ENCODE peak calls at places on chromosomes 4 and X, in seven cellular contexts. E is stimulated activated CD8-positive, alpha-beta memory T cell treated with anti-CD3 and anti-CD28 coated beads, Interleukin-2, amount 100 ng/mL, for 1 hour; S is transverse colon; B is GM13977; N is nephron progenitor cell; I is fibroblast of mammary gland; O is suprapubic skin. A is an unnamed sample.

GRCh38 chrX:103831342-103831802 is 685 bp downstream of the RAB9B start:
- DNase-seq in E (no peak), O (no peak), N (no peak), I (no peak), B (no peak), S (no peak), A (no peak)

GRCh38 chrX:7926501-7926900 is 712 bp downstream of the PNPLA4 start:
- DNase-seq in O (no peak), I (peak; percentile 49), S (no peak), B (no peak), N (no peak), E (no peak), A (no peak)

GRCh38 chrX:15059488-15059887 is 186.3 kb downstream of the MOSPD2 start:
- DNase-seq in O (no peak), I (no peak), N (no peak), S (no peak), E (no peak), B (no peak), A (no peak)

GRCh38 chr4:122534776-122535175 is 78.3 kb upstream of the IL2 start:
- DNase-seq in B (no peak), O (no peak), S (no peak), N (no peak), I (no peak), E (no peak), A (no peak)

GRCh38 chrX:152943826-152944225 is 46.0 kb downstream of the ZNF185 start:
- DNase-seq in O (no peak), I (no peak), N (no peak), E (no peak), B (no peak), S (no peak), A (no peak)

GRCh38 chrX:12903646-12904045 is 2.8 kb upstream of the TLR8 start:
- DNase-seq in E (no peak), O (no peak), I (peak; percentile 52), N (no peak), S (no peak), B (no peak), A (no peak)

GRCh38 chr4:25817059-25817681 is 45.6 kb downstream of the SEL1L3 start:
- DNase-seq in N (no peak), O (no peak), S (no peak), E (no peak), B (no peak), I (peak; percentile 80), A (no peak)

GRCh38 chr4:158169931-158170690 is 2.7 kb downstream of the GASK1B start:
- DNase-seq in S (no peak), N (no peak), B (no peak), E (no peak), O (no peak), I (peak; percentile 53), A (no peak)

GRCh38 chr4:10589308-10589707 is 95.3 kb downstream of the CLNK start:
- DNase-seq in I (no peak), N (no peak), B (no peak), E (no peak), O (no peak), S (no peak), A (no peak)

GRCh38 chr4:6549445-6549844 is 25.5 kb upstream of the MAN2B2 start:
- DNase-seq in O (no peak), B (no peak), E (no peak), I (no peak), S (no peak), N (no peak), A (no peak)

GRCh38 chr4:81913427-81913878 is 441.7 kb upstream of the RASGEF1B start:
- DNase-seq in O (no peak), S (peak; percentile 51), B (peak; percentile 34), N (peak; percentile 68), I (peak; percentile 41), E (peak; percentile 4), A (no peak)

GRCh38 chr4:153750197-153750817 is 9.5 kb downstream of the RNF175 start:
- DNase-seq in N (peak; percentile 76), S (peak; percentile 43), O (no peak), I (peak; percentile 82), B (peak; percentile 69), E (peak; percentile 18), A (no peak)

GRCh38 chr4:45280121-45280520 is 553.8 kb upstream of the GNPDA2 start:
- DNase-seq in E (no peak), S (no peak), O (no peak), B (no peak), N (no peak), I (no peak), A (no peak)

A was measured in cardiac septum.